ENCODE peak calls at places on chromosomes 1 and 21, in eight cellular contexts. F is heart left ventricle, K is ovary, I is tibial nerve, X is adrenal gland, E is HCT116, Z is transverse colon, V is Peyer's patch. Q is an unnamed sample.

GRCh38 chr1:242856289-242856688 is 331.8 kb upstream of the PLD5 start:
- DNase-seq in F (no peak), K (no peak), I (no peak), X (no peak), E (no peak), Z (no peak), V (no peak), Q (no peak)

GRCh38 chr1:44542415-44543063 is 131.7 kb downstream of the TMEM53 start:
- DNase-seq in F (no peak), K (no peak), I (no peak), X (no peak), E (no peak), Z (no peak), V (no peak), Q (no peak)

GRCh38 chr1:174982971-174983689 is 16.6 kb upstream of the CACYBP start:
- DNase-seq in F (no peak), K (no peak), I (no peak), X (peak; percentile 18), E (peak; percentile 36), Z (no peak), V (no peak), Q (no peak)

GRCh38 chr1:54886724-54887664 is at the start of gene DHCR24:
- DNase-seq in F (peak; percentile 88), K (peak; percentile 57), I (peak; percentile 66), X (peak; percentile 91), E (peak; percentile 43), Z (peak; percentile 85), V (peak; percentile 93), Q (peak; percentile 82)

GRCh38 chr1:86537928-86538695 is 8.8 kb upstream of the CLCA4 start:
- DNase-seq in F (no peak), K (no peak), I (no peak), X (no peak), E (no peak), Z (no peak), V (no peak), Q (no peak)

GRCh38 chr1:100162881-100163280 is 15.2 kb downstream of the LRRC39 start:
- DNase-seq in F (no peak), K (no peak), I (no peak), X (no peak), E (no peak), Z (no peak), V (no peak), Q (no peak)

GRCh38 chr21:45228171-45228641 is 59.5 kb downstream of the POFUT2 start:
- DNase-seq in F (no peak), K (no peak), I (no peak), X (peak; percentile 72), E (peak; percentile 46), Z (no peak), V (no peak), Q (peak; percentile 44)

GRCh38 chr21:44643911-44644310 is 2.3 kb upstream of the KRTAP10-11 start:
- DNase-seq in F (no peak), K (no peak), I (no peak), X (no peak), E (no peak), Z (no peak), V (no peak), Q (no peak)

GRCh38 chr1:47211796-47212269 is 20.2 kb downstream of the TAL1 start:
- DNase-seq in F (peak; percentile 68), K (no peak), I (no peak), X (peak; percentile 47), E (no peak), Z (no peak), V (no peak), Q (peak; percentile 34)

GRCh38 chr1:90710579-90711536 is 6.2 kb downstream of the BARHL2 start:
- DNase-seq in F (no peak), K (no peak), I (no peak), X (no peak), E (no peak), Z (no peak), V (no peak), Q (no peak)

GRCh38 chr1:67956096-67956495 is 94.3 kb downstream of the DIRAS3 start:
- DNase-seq in F (no peak), K (no peak), I (no peak), X (no peak), E (no peak), Z (no peak), V (no peak), Q (no peak)

GRCh38 chr1:184906771-184907170 is 67.5 kb downstream of the NIBAN1 start:
- DNase-seq in F (no peak), K (no peak), I (no peak), X (no peak), E (no peak), Z (no peak), V (no peak), Q (no peak)

GRCh38 chr21:35136586-35137254 is 87.6 kb upstream of the RUNX1 start:
- DNase-seq in F (no peak), K (no peak), I (no peak), X (no peak), E (peak; percentile 72), Z (peak; percentile 22), V (no peak), Q (no peak)

GRCh38 chr1:109498161-109498801 is 4.4 kb downstream of the CYB561D1 start:
- DNase-seq in F (no peak), K (no peak), I (no peak), X (peak; percentile 34), E (no peak), Z (no peak), V (no peak), Q (no peak)

GRCh38 chr1:198904356-198904755 is 265.5 kb downstream of the PTPRC start:
- DNase-seq in F (no peak), K (no peak), I (no peak), X (no peak), E (no peak), Z (no peak), V (no peak), Q (no peak)

GRCh38 chr1:26412180-26412840 is 1.7 kb downstream of the LIN28A start:
- DNase-seq in F (no peak), K (no peak), I (no peak), X (no peak), E (no peak), Z (no peak), V (no peak), Q (no peak)

GRCh38 chr21:41545500-41546359 is 37.8 kb upstream of the TMPRSS2 start:
- DNase-seq in F (no peak), K (no peak), I (no peak), X (no peak), E (no peak), Z (no peak), V (no peak), Q (no peak)

GRCh38 chr1:164644774-164645634 is 86.0 kb downstream of the PBX1 start:
- DNase-seq in F (no peak), K (no peak), I (no peak), X (no peak), E (peak; percentile 27), Z (no peak), V (no peak), Q (peak; percentile 50)
- H3K4me1 ChIP-seq in F (peaks cover 37% of the 10 kb centered on the region), K (peaks cover 25% of the 10 kb centered on the region), I (no peaks in the 10 kb centered on the region), X (peaks cover 43% of the 10 kb centered on the region), E (peaks cover 47% of the 10 kb centered on the region), Z (peaks cover 33% of the 10 kb centered on the region), V (no peaks in the 10 kb centered on the region), Q (peaks cover 97% of the 10 kb centered on the region)

GRCh38 chr1:101242331-101243050 is 5.7 kb downstream of the S1PR1 start:
- DNase-seq in F (no peak), K (no peak), I (no peak), X (no peak), E (no peak), Z (no peak), V (no peak), Q (no peak)
- TF ChIP-seq POLR2A in F (no peak), K (no peak), I (no peak), X (no peak), E (no peak), Z (no peak), V (no peak), Q (no peak)

GRCh38 chr1:25047506-25048240 is 117.6 kb upstream of the RUNX3 start:
- DNase-seq in F (no peak), K (no peak), I (no peak), X (no peak), E (no peak), Z (no peak), V (no peak), Q (no peak)

GRCh38 chr1:25051504-25051903 is 121.4 kb upstream of the RUNX3 start:
- DNase-seq in F (no peak), K (no peak), I (no peak), X (no peak), E (no peak), Z (no peak), V (no peak), Q (no peak)

GRCh38 chr1:25048728-25049127 is 118.7 kb upstream of the RUNX3 start:
- DNase-seq in F (no peak), K (no peak), I (no peak), X (no peak), E (no peak), Z (no peak), V (no peak), Q (no peak)

GRCh38 chr1:25050165-25050564 is 120.1 kb upstream of the RUNX3 start:
- DNase-seq in F (no peak), K (no peak), I (no peak), X (no peak), E (no peak), Z (no peak), V (no peak), Q (no peak)

DNA sequence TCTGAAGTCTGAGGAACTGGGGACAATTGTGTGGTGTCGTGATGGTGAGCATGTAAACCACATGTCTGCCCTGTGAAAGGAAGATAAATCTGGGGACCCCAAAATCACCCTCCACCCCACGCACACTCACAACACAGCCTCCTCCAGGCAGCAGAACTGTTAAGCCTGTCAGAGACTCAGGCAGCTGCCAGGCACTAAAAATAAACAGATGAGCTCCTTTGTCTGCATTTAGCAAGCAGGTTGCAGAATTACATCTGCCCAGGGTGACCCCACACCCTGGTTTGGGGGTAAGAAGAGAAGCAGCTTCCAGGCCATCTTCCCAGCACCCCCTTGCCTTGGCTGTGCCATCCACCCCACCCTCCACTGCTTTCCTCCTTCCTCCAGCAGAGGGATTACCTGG is 119.1 kb upstream of the RUNX3 start:
- DNase-seq in F (no peak), K (no peak), I (no peak), X (no peak), E (no peak), Z (no peak), V (no peak), Q (peak; percentile 26)
- H3K9me3 ChIP-seq in F (no peaks in the 10 kb centered on the region), K (no peaks in the 10 kb centered on the region), I (no peaks in the 10 kb centered on the region), X (no peaks in the 10 kb centered on the region), E (no peaks in the 10 kb centered on the region), Z (no peaks in the 10 kb centered on the region), V (no peaks in the 10 kb centered on the region), Q (no peaks in the 10 kb centered on the region)

GRCh38 chr21:43273708-43274021 is 104.9 kb downstream of the CRYAA start:
- DNase-seq in F (no peak), K (peak; percentile 13), I (no peak), X (no peak), E (no peak), Z (no peak), V (no peak), Q (no peak)

GRCh38 chr21:43274022-43274945 is 105.5 kb downstream of the CRYAA start:
- DNase-seq in F (no peak), K (peak; percentile 7), I (no peak), X (no peak), E (no peak), Z (no peak), V (peak; percentile 60), Q (no peak)

GRCh38 chr21:43273016-43273707 is 104.4 kb downstream of the CRYAA start:
- DNase-seq in F (no peak), K (peak; percentile 12), I (no peak), X (no peak), E (no peak), Z (no peak), V (no peak), Q (no peak)

GRCh38 chr21:43271452-43272020 is 102.7 kb downstream of the CRYAA start:
- DNase-seq in F (no peak), K (peak; percentile 16), I (no peak), X (no peak), E (no peak), Z (no peak), V (no peak), Q (no peak)

GRCh38 chr21:43272591-43272990 is 103.8 kb downstream of the CRYAA start:
- DNase-seq in F (no peak), K (peak; percentile 8), I (no peak), X (no peak), E (no peak), Z (no peak), V (no peak), Q (no peak)
- H3K4me1 ChIP-seq in F (no peaks in the 10 kb centered on the region), K (peaks cover 12% of the 10 kb centered on the region), I (no peaks in the 10 kb centered on the region), X (no peaks in the 10 kb centered on the region), E (no peaks in the 10 kb centered on the region), Z (no peaks in the 10 kb centered on the region), V (peaks cover 3% of the 10 kb centered on the region), Q (no peaks in the 10 kb centered on the region)